ENCODE peak calls at places on chromosomes 5 and 9, in four cellular contexts. R, F, L and H are unnamed samples.

GRCh38 chr5:87598460-87598859 is 185.7 kb upstream of the CCNH start:
- DNase-seq in F (no peak), L (no peak), R (no peak), H (no peak)

GRCh38 chr5:96252596-96252995 is 180.5 kb downstream of the PCSK1 start:
- DNase-seq in R (no peak), F (no peak), L (no peak), H (no peak)

GRCh38 chr5:135651156-135651555 is 72.4 kb upstream of the CXCL14 start:
- DNase-seq in R (no peak), F (no peak), L (no peak), H (no peak)

GRCh38 chr9:111798786-111799185 is 4.0 kb upstream of the SHOC1 start:
- DNase-seq in L (no peak), R (no peak), F (no peak), H (no peak)

GRCh38 chr5:9545959-9546851 is at the start of gene SEMA5A:
- DNase-seq in F (no peak), R (no peak), L (peak; percentile 60), H (peak; percentile 18)

GRCh38 chr5:27240791-27241190 is 202.4 kb upstream of the CDH9 start:
- DNase-seq in R (no peak), L (no peak), F (no peak), H (no peak)

GRCh38 chr5:138149530-138149929 is 10.3 kb upstream of the NME5 start:
- DNase-seq in F (no peak), R (no peak), L (no peak), H (no peak)

GRCh38 chr5:96614110-96614691 is 48.0 kb upstream of the CAST start:
- DNase-seq in R (peak; percentile 12), L (peak; percentile 66), F (peak; percentile 25), H (no peak)

GRCh38 chr5:159912033-159912800 is 4.1 kb upstream of the ADRA1B start:
- DNase-seq in L (no peak), R (no peak), F (no peak), H (no peak)

GRCh38 chr5:14195588-14195987 is 52.4 kb downstream of the TRIO start:
- DNase-seq in R (no peak), L (no peak), F (no peak), H (no peak)

GRCh38 chr5:92560698-92561361 is 1020.2 kb downstream of the NR2F1-AS1 start:
- DNase-seq in L (no peak), F (no peak), R (no peak), H (no peak)

GRCh38 chr9:116157436-116158138 is 4.0 kb downstream of the PAPPA start:
- DNase-seq in L (no peak), R (no peak), F (no peak), H (no peak)

GRCh38 chr9:81384911-81385310 is 304.4 kb downstream of the TLE1 start:
- DNase-seq in L (no peak), F (no peak), R (no peak), H (no peak)

GRCh38 chr5:107781451-107781850 is 110.7 kb upstream of the EFNA5 start:
- DNase-seq in F (no peak), L (no peak), R (no peak), H (no peak)

GRCh38 chr5:10323588-10324488 is 16.1 kb upstream of the CMBL start:
- DNase-seq in R (no peak), L (peak; percentile 73), F (no peak), H (no peak)

GRCh38 chr9:21135736-21136135 is 5.9 kb downstream of the IFNW1 start:
- DNase-seq in L (no peak), F (no peak), R (no peak), H (no peak)

GRCh38 chr5:1487079-1487764 is 36.5 kb downstream of the LPCAT1 start:
- DNase-seq in L (no peak), R (no peak), F (no peak), H (no peak)

GRCh38 chr9:15187589-15187988 is 119.4 kb downstream of the TTC39B start:
- DNase-seq in F (no peak), R (no peak), L (no peak), H (no peak)

GRCh38 chr9:2093920-2094597 is 78.9 kb downstream of the SMARCA2 start:
- DNase-seq in R (no peak), L (no peak), F (no peak), H (no peak)

GRCh38 chr9:114989600-114990410 is 59.4 kb upstream of the TNFSF8 start:
- DNase-seq in L (no peak), R (no peak), F (peak; percentile 17), H (no peak)

GRCh38 chr9:132590318-132591182 is 8.1 kb downstream of the BARHL1 start:
- DNase-seq in R (no peak), L (no peak), F (no peak), H (no peak)

GRCh38 chr9:131475956-131476776 is 26.6 kb upstream of the POMT1 start:
- DNase-seq in R (no peak), L (no peak), F (no peak), H (no peak)

GRCh38 chr9:99197124-99197630 is 24.6 kb downstream of the ALG2 start:
- DNase-seq in R (no peak), L (no peak), F (no peak), H (no peak)

GRCh38 chr5:83055166-83055565 is 22.0 kb downstream of the TMEM167A start:
- DNase-seq in L (no peak), R (no peak), F (no peak), H (no peak)

GRCh38 chr5:126355940-126356339 is 67.3 kb upstream of the GRAMD2B start:
- DNase-seq in R (peak; percentile 11), F (peak; percentile 34), L (no peak), H (no peak)

GRCh38 chr5:126348855-126349635 is 74.2 kb upstream of the GRAMD2B start:
- DNase-seq in L (no peak), F (no peak), R (no peak), H (no peak)

GRCh38 chr5:126354012-126354856 is 69.0 kb upstream of the GRAMD2B start:
- DNase-seq in L (peak; percentile 58), F (peak; percentile 38), R (no peak), H (no peak)

GRCh38 chr5:126354857-126355731 is 68.1 kb upstream of the GRAMD2B start:
- DNase-seq in F (no peak), R (no peak), L (no peak), H (no peak)

GRCh38 chr5:126351138-126351537 is 72.1 kb upstream of the GRAMD2B start:
- DNase-seq in L (peak; percentile 31), R (no peak), F (no peak), H (no peak)
- TF ChIP-seq SPI1 in L (no peak), R (no peak), F (no peak), H (no peak)

DNA sequence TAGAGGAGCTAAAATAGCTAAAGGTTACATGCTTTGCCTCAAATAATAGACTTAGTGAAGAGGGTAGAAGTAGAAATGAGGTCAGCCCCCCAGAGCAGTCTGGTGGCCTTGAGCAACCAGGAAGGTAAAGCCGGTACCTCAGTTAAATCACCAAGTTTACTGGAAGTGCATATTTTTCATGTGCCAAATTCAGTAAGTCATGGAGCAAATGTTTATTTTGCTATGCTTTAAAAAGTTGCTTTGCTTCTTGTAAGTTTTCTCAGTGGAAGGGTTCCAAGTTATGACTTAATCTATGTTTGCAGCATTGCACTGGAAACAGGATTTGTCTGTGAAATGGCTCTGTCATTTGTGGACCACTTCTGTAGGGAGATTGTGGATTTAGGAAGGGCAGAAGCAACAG is 256.7 kb downstream of the ARRDC3 start:
- DNase-seq in R (no peak), F (no peak), L (no peak), H (no peak)
- TF ChIP-seq SPI1 in R (no peak), F (no peak), L (no peak), H (no peak)

GRCh38 chr9:127825319-127826051 is 22.8 kb downstream of the FPGS start:
- DNase-seq in R (no peak), L (peak; percentile 86), F (no peak), H (no peak)
- TF ChIP-seq SPI1 in R (no peak), L (no peak), F (no peak), H (no peak)

DNA sequence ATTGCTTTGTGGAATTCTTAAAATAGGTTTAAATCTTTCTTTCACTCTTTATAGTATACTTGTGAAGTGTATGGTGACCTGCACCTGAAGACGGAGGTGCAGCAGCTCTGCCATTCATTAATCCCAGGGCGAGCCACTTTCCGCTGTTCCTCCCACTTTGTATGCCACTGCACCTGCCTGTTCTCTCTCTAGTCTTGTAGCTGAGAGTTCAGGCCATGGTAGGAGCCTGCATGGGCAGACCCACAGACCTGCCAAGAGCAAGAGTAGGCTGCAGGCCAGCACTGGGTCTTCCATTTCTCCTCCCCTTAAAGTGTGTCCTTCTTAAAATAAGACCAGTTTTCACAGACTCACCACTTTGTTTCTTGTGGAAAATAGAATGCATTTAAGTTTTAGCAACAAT is 103.0 kb downstream of the SNCAIP start:
- DNase-seq in L (no peak), F (no peak), R (no peak), H (no peak)
- TF ChIP-seq SPI1 in L (no peak), F (no peak), R (no peak), H (no peak)

GRCh38 chr5:36458746-36459145 is 147.7 kb upstream of the SLC1A3 start:
- DNase-seq in L (no peak), R (no peak), F (no peak), H (no peak)

GRCh38 chr5:36457511-36458260 is 148.7 kb upstream of the SLC1A3 start:
- DNase-seq in F (no peak), L (no peak), R (no peak), H (no peak)

GRCh38 chr5:36462295-36463021 is 143.9 kb upstream of the SLC1A3 start:
- DNase-seq in L (no peak), F (no peak), R (no peak), H (no peak)

GRCh38 chr5:36459191-36460135 is 146.9 kb upstream of the SLC1A3 start:
- DNase-seq in R (peak; percentile 17), L (peak; percentile 68), F (peak; percentile 4), H (no peak)
- TF ChIP-seq SPI1 in R (no peak), L (no peak), F (no peak), H (no peak)

DNA sequence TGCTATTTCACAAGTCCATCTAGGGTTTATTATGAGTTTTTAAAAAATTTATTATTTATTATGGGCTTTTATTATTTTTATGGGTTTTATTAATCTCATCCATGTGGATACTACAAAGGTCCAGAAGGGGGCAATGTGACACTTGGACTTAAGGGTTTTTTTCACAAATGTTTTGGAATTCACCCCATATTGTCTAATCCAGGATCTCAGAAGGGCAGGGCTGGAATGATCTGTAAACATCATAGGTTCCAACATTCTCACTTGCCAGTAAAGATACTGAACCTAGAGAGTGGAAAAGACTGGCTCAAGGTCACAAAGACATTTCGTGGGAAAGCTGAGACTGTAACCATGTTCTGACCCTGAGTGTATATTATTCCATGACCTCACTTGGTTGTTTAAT is 35.6 kb downstream of the NIM1K start:
- DNase-seq in L (peak; percentile 72), R (no peak), F (no peak), H (no peak)
- TF ChIP-seq SPI1 in L (no peak), R (no peak), F (no peak), H (no peak)